ENCODE peak calls at places on chromosome 19, in seven cellular contexts. D is SK-N-SH, M is GM12878, L is K562, Y is HCT116, B is H1, A is HepG2. G is an unnamed sample.

GRCh38 chr19:32238076-32238475 is 107.3 kb upstream of the ZNF507 start:
- DNase-seq in Y (no peak), D (no peak), A (no peak), M (no peak), B (no peak), L (no peak), G (no peak)

GRCh38 chr19:46076951-46077814 is 36.4 kb upstream of the IGFL4 start:
- DNase-seq in B (peak), D (peak), Y (peak), A (peak), M (no peak), L (peak), G (peak)

GRCh38 chr19:5172859-5173577 is 167.6 kb downstream of the PTPRS start:
- DNase-seq in M (no peak), A (no peak), L (peak), B (no peak), D (no peak), Y (peak), G (no peak)

GRCh38 chr19:40740747-40741146 is 9.5 kb downstream of the ACTMAP start:
- DNase-seq in M (no peak), B (no peak), Y (no peak), L (no peak), A (no peak), D (no peak), G (no peak)

GRCh38 chr19:45528149-45528743 is 21.0 kb downstream of the VASP start:
- DNase-seq in B (peak), M (no peak), L (peak), Y (no peak), A (no peak), D (no peak), G (peak)

GRCh38 chr19:50330365-50331078 is 1.3 kb upstream of the KCNC3 start:
- DNase-seq in M (no peak), D (peak), Y (peak), A (peak), L (peak), B (peak), G (peak)

GRCh38 chr19:35442091-35442490 is 6.0 kb upstream of the FFAR2 start:
- DNase-seq in Y (no peak), A (no peak), D (no peak), M (no peak), L (no peak), B (no peak), G (no peak)

GRCh38 chr19:33522371-33522662 is 726 bp upstream of the PEPD start:
- DNase-seq in Y (no peak), M (no peak), A (no peak), L (no peak), D (no peak), B (no peak), G (no peak)

GRCh38 chr19:40702337-40703012 is 12.0 kb upstream of the NUMBL start:
- DNase-seq in A (peak), Y (no peak), D (no peak), L (peak), M (no peak), B (peak), G (peak)

GRCh38 chr19:17473041-17473440 is 2.7 kb downstream of the SLC27A1 start:
- DNase-seq in A (no peak), D (no peak), B (no peak), Y (peak), L (no peak), M (no peak), G (no peak)

GRCh38 chr19:35673121-35673804 is 6.9 kb downstream of the UPK1A start:
- DNase-seq in Y (peak), D (peak), B (peak), A (peak), L (peak), M (no peak), G (peak)

GRCh38 chr19:58543826-58544590 is at the start of gene TRIM28:
- DNase-seq in L (peak), D (peak), Y (peak), M (peak), A (peak), B (peak), G (peak)

GRCh38 chr19:18346091-18346490 is 5.7 kb downstream of the PGPEP1 start:
- DNase-seq in M (no peak), D (no peak), A (no peak), B (peak), Y (no peak), L (no peak), G (no peak)

GRCh38 chr19:50478901-50479715 is 2.5 kb upstream of the GARIN5A start:
- DNase-seq in A (peak), Y (no peak), D (no peak), M (no peak), B (peak), L (peak), G (no peak)

GRCh38 chr19:17948967-17949930 is 16.4 kb downstream of the CCDC124 start:
- DNase-seq in B (peak), L (no peak), A (no peak), M (no peak), D (no peak), Y (no peak), G (no peak)

GRCh38 chr19:49528211-49528771 is 488 bp downstream of the RCN3 start:
- DNase-seq in M (no peak), B (peak), A (no peak), L (peak), Y (no peak), D (no peak), G (no peak)

GRCh38 chr19:37551123-37551993 is 43.2 kb downstream of the ZNF571 start:
- DNase-seq in A (no peak), L (peak), Y (no peak), B (no peak), M (no peak), D (peak), G (no peak)

GRCh38 chr19:18304496-18305312 is 18.2 kb downstream of the LSM4 start:
- DNase-seq in M (no peak), Y (no peak), D (peak), A (peak), L (peak), B (no peak), G (no peak)

GRCh38 chr19:54335164-54335563 is 3.8 kb downstream of the LILRA4 start:
- DNase-seq in M (no peak), D (no peak), Y (no peak), A (no peak), B (no peak), L (no peak), G (no peak)

GRCh38 chr19:35856546-35857149 is at the start of gene KIRREL2:
- DNase-seq in A (no peak), B (peak), L (peak), Y (no peak), D (peak), M (no peak), G (no peak)

GRCh38 chr19:17294051-17294891 is 9.0 kb downstream of the ABHD8 start:
- DNase-seq in D (peak), M (no peak), B (peak), Y (no peak), L (peak), A (no peak), G (peak)

GRCh38 chr19:17332677-17333581 is 1.7 kb downstream of the ANO8 start:
- DNase-seq in D (peak), M (peak), A (peak), B (peak), Y (peak), L (peak), G (no peak)

GRCh38 chr19:18300930-18301717 is 19.7 kb upstream of the JUND start:
- DNase-seq in A (no peak), B (no peak), M (no peak), Y (no peak), L (peak), D (no peak), G (peak)

GRCh38 chr19:55212447-55212846 is 3.1 kb upstream of the PTPRH start:
- DNase-seq in A (peak), Y (peak), B (no peak), M (peak), L (peak), D (no peak), G (peak)

GRCh38 chr19:40433391-40434216 is 7.8 kb upstream of the SERTAD1 start:
- DNase-seq in M (no peak), A (peak), Y (no peak), B (peak), L (peak), D (peak), G (peak)

GRCh38 chr19:13207237-13208130 is 57.3 kb downstream of the IER2 start:
- DNase-seq in B (peak), D (no peak), Y (no peak), A (no peak), M (no peak), L (no peak), G (no peak)
- TF ChIP-seq JUND in B (no peak), D (no peak), Y (no peak), A (no peak), M (no peak), L (no peak), G (no peak)

GRCh38 chr19:30374791-30375650 is 2.8 kb downstream of the ZNF536 start:
- DNase-seq in Y (no peak), L (no peak), M (no peak), A (no peak), B (peak), D (peak), G (no peak)

GRCh38 chr19:30373593-30373992 is 1.4 kb downstream of the ZNF536 start:
- DNase-seq in B (peak), M (no peak), D (no peak), Y (no peak), L (no peak), A (no peak), G (no peak)

GRCh38 chr19:30376272-30376671 is 4.1 kb downstream of the ZNF536 start:
- DNase-seq in A (no peak), B (peak), Y (no peak), M (no peak), D (no peak), L (no peak), G (no peak)

GRCh38 chr19:30376826-30377425 is 4.7 kb downstream of the ZNF536 start:
- DNase-seq in A (no peak), Y (no peak), L (no peak), D (no peak), B (no peak), M (no peak), G (no peak)

DNA sequence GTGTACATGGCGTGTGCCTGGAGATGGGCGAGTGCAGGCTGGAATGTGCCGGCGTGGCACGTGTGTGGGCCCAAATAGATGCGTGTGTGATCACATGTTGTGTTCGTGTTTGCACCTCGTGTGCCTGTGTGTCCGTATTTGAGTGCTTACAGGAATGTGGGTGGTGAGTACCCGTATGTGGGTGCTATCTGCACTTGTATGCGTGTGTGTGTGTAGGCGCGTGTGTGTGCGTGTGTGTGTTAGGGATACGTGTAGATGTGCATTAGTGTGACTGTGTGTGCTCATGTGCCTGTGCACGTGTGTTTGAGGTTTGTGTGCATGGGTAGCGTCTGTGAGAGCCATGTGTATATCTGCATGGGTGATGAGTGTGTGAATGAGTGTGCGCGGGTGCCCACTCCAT is 3.5 kb downstream of the ZNF536 start:
- DNase-seq in Y (no peak), B (no peak), M (no peak), D (no peak), A (no peak), L (no peak), G (no peak)
- TF ChIP-seq JUND in Y (no peak), B (no peak), M (no peak), D (no peak), A (no peak), L (no peak), G (no peak)

DNA sequence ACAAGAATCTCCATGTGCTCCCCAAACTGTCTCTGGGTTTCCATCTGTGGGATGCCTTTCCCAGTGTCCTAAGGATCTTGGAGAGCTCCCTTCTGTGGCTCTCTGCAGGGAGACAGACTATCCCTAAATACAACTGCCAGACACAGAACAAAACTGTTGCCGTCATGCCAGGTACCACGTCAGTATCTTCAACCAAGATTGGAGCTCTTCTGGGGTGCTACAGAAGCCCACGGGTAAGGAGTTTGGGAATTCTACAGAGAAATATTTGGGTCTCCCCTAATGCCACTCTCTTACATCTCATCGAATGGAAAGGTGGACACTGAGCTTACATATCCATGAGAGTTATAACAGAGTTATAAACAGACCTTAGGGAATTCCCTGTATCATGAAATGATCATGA is 4.9 kb upstream of the MBD3L3 start:
- DNase-seq in D (no peak), A (no peak), Y (no peak), M (no peak), L (no peak), B (no peak), G (no peak)
- TF ChIP-seq JUND in D (no peak), A (no peak), Y (no peak), M (no peak), L (no peak), B (no peak), G (no peak)

GRCh38 chr19:3987619-3988371 is 2.5 kb upstream of the EEF2 start:
- DNase-seq in L (peak), D (peak), A (peak), M (peak), Y (peak), B (peak), G (peak)
- TF ChIP-seq JUND in L (no peak), D (no peak), A (no peak), M (no peak), Y (no peak), B (no peak), G (no peak)

GRCh38 chr19:489418-490196 is 6.7 kb upstream of the MADCAM1 start:
- DNase-seq in A (peak), L (no peak), M (no peak), Y (no peak), B (peak), D (peak), G (no peak)
- TF ChIP-seq JUND in A (peak), L (no peak), M (no peak), Y (no peak), B (no peak), D (no peak), G (no peak)

GRCh38 chr19:11323601-11324078 is 15.8 kb downstream of the RAB3D start:
- DNase-seq in L (no peak), A (no peak), D (peak), M (no peak), B (no peak), Y (no peak), G (no peak)

GRCh38 chr19:11325544-11325943 is 13.9 kb downstream of the RAB3D start:
- DNase-seq in L (no peak), A (no peak), B (no peak), D (no peak), Y (no peak), M (no peak), G (no peak)

GRCh38 chr19:11324748-11325389 is 14.6 kb downstream of the RAB3D start:
- DNase-seq in M (no peak), L (no peak), Y (no peak), A (no peak), B (no peak), D (peak), G (no peak)

GRCh38 chr19:11322269-11323024 is 17.0 kb downstream of the RAB3D start:
- DNase-seq in Y (no peak), B (no peak), A (no peak), D (no peak), L (no peak), M (no peak), G (no peak)

GRCh38 chr19:11324079-11324661 is 15.3 kb downstream of the RAB3D start:
- DNase-seq in A (peak), L (no peak), D (peak), B (no peak), M (peak), Y (no peak), G (peak)
- TF ChIP-seq JUND in A (no peak), L (no peak), D (no peak), B (no peak), M (no peak), Y (no peak), G (no peak)

GRCh38 chr19:42247631-42248199 is 5.3 kb upstream of the GSK3A start:
- DNase-seq in A (no peak), D (no peak), Y (no peak), M (no peak), L (peak), B (no peak), G (no peak)

GRCh38 chr19:42246869-42247630 is 4.6 kb upstream of the GSK3A start:
- DNase-seq in D (no peak), L (no peak), Y (no peak), M (no peak), A (no peak), B (no peak), G (no peak)

GRCh38 chr19:42248270-42249148 is 6.1 kb upstream of the GSK3A start:
- DNase-seq in B (no peak), Y (no peak), L (no peak), D (no peak), A (no peak), M (no peak), G (no peak)

GRCh38 chr19:42244452-42245220 is 2.2 kb upstream of the GSK3A start:
- DNase-seq in M (peak), A (peak), D (peak), L (peak), Y (peak), B (peak), G (peak)

GRCh38 chr19:42246143-42246868 is 3.9 kb upstream of the GSK3A start:
- DNase-seq in B (peak), D (peak), M (no peak), Y (no peak), A (no peak), L (peak), G (peak)
- TF ChIP-seq JUND in B (peak), D (peak), M (no peak), Y (no peak), A (peak), L (no peak), G (no peak)

GRCh38 chr19:30083701-30084156 is 141.7 kb downstream of the URI1 start:
- DNase-seq in B (no peak), A (no peak), Y (no peak), D (peak), L (no peak), M (no peak), G (no peak)

GRCh38 chr19:30086220-30086619 is 144.2 kb downstream of the URI1 start:
- DNase-seq in A (no peak), M (no peak), D (no peak), L (no peak), Y (no peak), B (no peak), G (no peak)

GRCh38 chr19:30084390-30084819 is 142.4 kb downstream of the URI1 start:
- DNase-seq in B (no peak), A (no peak), Y (no peak), M (no peak), D (peak), L (no peak), G (no peak)

GRCh38 chr19:30086916-30087315 is 144.9 kb downstream of the URI1 start:
- DNase-seq in L (no peak), M (no peak), Y (no peak), B (no peak), A (no peak), D (no peak), G (no peak)

DNA sequence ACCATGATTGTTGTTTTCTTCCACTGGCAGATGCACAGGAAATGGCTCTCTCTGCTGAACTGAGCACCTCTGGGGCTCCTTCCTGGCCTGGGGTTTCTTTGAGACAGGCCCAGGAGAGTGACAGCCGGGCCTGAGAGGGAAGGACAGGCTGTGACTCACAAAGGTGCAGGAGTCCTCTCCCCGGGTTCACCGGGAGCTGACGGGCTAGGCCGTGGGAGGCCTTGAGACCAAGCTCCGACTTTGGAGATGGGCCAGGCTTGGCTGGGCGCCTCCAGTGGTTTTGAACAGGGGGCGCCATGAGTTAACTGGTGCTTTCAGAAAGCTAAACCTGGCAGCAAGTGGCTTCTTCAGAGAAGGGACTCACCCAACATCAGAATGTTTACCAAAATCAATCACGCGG is 143.4 kb downstream of the URI1 start:
- DNase-seq in L (peak), Y (peak), B (peak), M (no peak), A (peak), D (peak), G (no peak)
- TF ChIP-seq JUND in L (no peak), Y (no peak), B (no peak), M (no peak), A (no peak), D (no peak), G (no peak)

GRCh38 chr19:12331211-12331941 is 2.1 kb downstream of the ZNF563 start:
- DNase-seq in D (no peak), M (peak), A (peak), L (no peak), B (no peak), Y (no peak), G (no peak)
- TF ChIP-seq JUND in D (no peak), M (no peak), A (no peak), L (no peak), B (no peak), Y (no peak), G (no peak)